ENCODE peak calls at places on chromosomes 4 and X, in seven cellular contexts. A is PC-9, T is GM23248, V is HepG2, M is K562, U is PC-3, N is mammary epithelial cell. H is an unnamed sample.

GRCh38 chrX:85244411-85245210 is 820 bp downstream of the ZNF711 start:
- DNase-seq in N (peak), T (peak), V (no peak), A (no peak), U (no peak), M (peak), H (no peak)

GRCh38 chr4:185212566-185212965 is 3.2 kb downstream of the SNX25 start:
- DNase-seq in A (no peak), V (no peak), T (no peak), N (no peak), M (no peak), U (no peak), H (no peak)

GRCh38 chrX:12758291-12758690 is 32.9 kb upstream of the PRPS2 start:
- DNase-seq in M (no peak), T (peak), N (peak), A (no peak), U (no peak), V (no peak), H (no peak)

GRCh38 chrX:135060697-135061096 is 8.8 kb upstream of the RTL8A start:
- DNase-seq in V (no peak), N (no peak), U (no peak), A (no peak), M (no peak), T (no peak), H (no peak)

GRCh38 chr4:40183615-40184411 is 13.0 kb upstream of the RHOH start:
- DNase-seq in M (no peak), T (peak), A (no peak), V (no peak), N (peak), U (no peak), H (no peak)

GRCh38 chr4:12041828-12042227 is 613.1 kb upstream of the HS3ST1 start:
- DNase-seq in N (peak), V (no peak), T (no peak), A (no peak), M (no peak), U (no peak), H (no peak)

GRCh38 chr4:144289687-144290433 is 149.3 kb upstream of the GYPA start:
- DNase-seq in U (no peak), A (no peak), V (no peak), T (no peak), M (no peak), N (no peak), H (no peak)

GRCh38 chr4:141346144-141346543 is 125.4 kb downstream of the ZNF330 start:
- DNase-seq in N (peak), V (peak), U (peak), T (peak), A (no peak), M (peak), H (no peak)

GRCh38 chr4:113442821-113443220 is 318.7 kb downstream of the CAMK2D start:
- DNase-seq in N (no peak), U (no peak), A (no peak), T (no peak), M (no peak), V (no peak), H (no peak)

GRCh38 chrX:24207826-24208225 is 58.3 kb downstream of the ZFX start:
- DNase-seq in N (no peak), A (no peak), M (no peak), V (no peak), U (peak), T (peak), H (no peak)

GRCh38 chr4:26330186-26330787 is 9.5 kb downstream of the RBPJ start:
- DNase-seq in U (peak), V (peak), N (peak), M (peak), A (no peak), T (peak), H (no peak)

GRCh38 chr4:77158487-77158861 is 1.5 kb downstream of the CCNG2 start:
- DNase-seq in M (no peak), N (no peak), A (no peak), T (peak), U (peak), V (no peak), H (no peak)

GRCh38 chr4:74123065-74123728 is 24.2 kb upstream of the CXCL2 start:
- DNase-seq in V (peak), M (no peak), T (peak), U (peak), A (no peak), N (no peak), H (peak)

GRCh38 chrX:110284159-110284558 is 33.7 kb downstream of the AMMECR1 start:
- DNase-seq in N (peak), A (no peak), U (peak), V (no peak), M (no peak), T (peak), H (no peak)

GRCh38 chr4:4502694-4503311 is 39.0 kb downstream of the STX18 start:
- DNase-seq in N (no peak), V (no peak), M (peak), T (peak), U (no peak), A (no peak), H (no peak)

GRCh38 chr4:83112239-83112638 is 2.3 kb downstream of the PLAC8 start:
- DNase-seq in M (no peak), N (no peak), U (no peak), V (peak), A (no peak), T (no peak), H (no peak)

GRCh38 chrX:20066968-20067708 is 49.6 kb downstream of the MAP7D2 start:
- DNase-seq in U (peak), N (peak), A (peak), V (peak), T (peak), M (peak), H (no peak)

GRCh38 chr4:84389406-84389805 is 109.7 kb downstream of the NKX6-1 start:
- DNase-seq in V (no peak), N (no peak), A (no peak), T (peak), U (peak), M (no peak), H (no peak)

GRCh38 chr4:71607780-71608673 is 175.9 kb downstream of the GC start:
- DNase-seq in N (peak), T (peak), V (peak), U (peak), M (no peak), A (no peak), H (no peak)

GRCh38 chrX:12771445-12772069 is 19.7 kb upstream of the PRPS2 start:
- DNase-seq in M (peak), V (no peak), N (no peak), A (peak), U (peak), T (peak), H (no peak)

GRCh38 chr4:185358514-185359433 is 37.0 kb downstream of the LRP2BP start:
- DNase-seq in A (peak), U (peak), T (peak), V (peak), M (peak), N (no peak), H (no peak)

GRCh38 chr4:38891051-38891738 is 23.6 kb downstream of the FAM114A1 start:
- DNase-seq in M (no peak), V (no peak), A (no peak), N (no peak), T (no peak), U (no peak), H (no peak)

GRCh38 chr4:145739840-145740239 is 59.9 kb downstream of the C4orf51 start:
- DNase-seq in U (no peak), V (no peak), A (no peak), T (no peak), N (no peak), M (no peak), H (no peak)

GRCh38 chr4:26372525-26373172 is 51.8 kb downstream of the RBPJ start:
- DNase-seq in M (peak), U (peak), N (peak), A (peak), T (peak), V (peak), H (peak)

GRCh38 chr4:168098257-168098717 is 6.0 kb downstream of the ANXA10 start:
- DNase-seq in V (no peak), N (peak), U (peak), A (no peak), M (no peak), T (peak), H (no peak)

GRCh38 chrX:110692876-110693275 is 102.7 kb downstream of the CHRDL1 start:
- DNase-seq in T (no peak), M (no peak), N (no peak), V (no peak), A (no peak), U (no peak), H (no peak)

GRCh38 chrX:31679861-31680260 is 608.0 kb upstream of the FTHL17 start:
- DNase-seq in M (no peak), T (no peak), V (no peak), A (no peak), U (no peak), N (no peak), H (no peak)

GRCh38 chrX:68830486-68831404 is 1.9 kb downstream of the EFNB1 start:
- DNase-seq in T (no peak), V (no peak), N (no peak), M (no peak), A (no peak), U (peak), H (no peak)

DNA sequence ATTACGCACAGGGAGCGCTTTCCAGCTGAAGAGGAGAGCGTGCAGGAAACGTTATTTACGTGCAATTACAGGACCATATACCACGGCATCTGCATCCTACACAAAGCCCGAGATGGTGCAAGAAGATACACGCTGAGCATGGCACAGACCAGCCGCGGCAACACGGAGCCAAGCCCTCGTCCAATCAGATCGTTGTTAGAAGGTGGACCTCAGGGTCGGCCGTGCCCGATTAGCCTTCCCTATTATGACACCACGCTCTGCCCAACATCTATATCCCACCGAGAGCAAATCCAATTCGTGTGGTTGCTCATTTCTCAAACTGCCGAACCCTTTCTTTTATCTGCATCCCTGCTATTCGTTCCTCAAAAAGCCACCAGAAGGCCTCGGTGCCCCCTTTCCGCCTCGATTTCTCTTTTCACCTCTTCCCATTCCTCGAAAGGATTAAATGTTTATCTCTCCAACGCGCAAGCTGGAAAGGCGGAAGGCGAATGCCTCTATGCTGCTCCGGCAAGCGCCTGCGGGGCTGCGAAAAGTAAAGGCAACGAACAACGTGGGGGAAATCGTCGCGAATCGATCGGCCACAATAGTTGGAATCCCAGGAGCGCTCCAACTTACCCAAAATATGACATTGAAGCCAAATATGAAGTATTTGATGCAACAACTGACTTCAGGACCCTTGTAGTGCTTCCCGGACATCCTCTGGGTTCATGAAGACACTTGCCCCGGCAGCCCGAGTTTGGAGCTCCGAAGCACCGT is 702 bp downstream of the TSPAN5 start:
- DNase-seq in N (peak), V (no peak), A (peak), T (peak), U (peak), M (peak), H (no peak)
- H3K4me3 ChIP-seq in N (peak), V (peak), A (peak), T (peak), U (peak), M (peak), H (peak)

GRCh38 chr4:183444953-183445543 is 612 bp downstream of the CDKN2AIP start:
- DNase-seq in T (peak), N (no peak), V (no peak), A (no peak), U (peak), M (peak), H (no peak)
- TF ChIP-seq EZH2 in T (no peak), N (no peak), V (no peak), A (no peak), U (no peak), M (no peak), H (no peak)

DNA sequence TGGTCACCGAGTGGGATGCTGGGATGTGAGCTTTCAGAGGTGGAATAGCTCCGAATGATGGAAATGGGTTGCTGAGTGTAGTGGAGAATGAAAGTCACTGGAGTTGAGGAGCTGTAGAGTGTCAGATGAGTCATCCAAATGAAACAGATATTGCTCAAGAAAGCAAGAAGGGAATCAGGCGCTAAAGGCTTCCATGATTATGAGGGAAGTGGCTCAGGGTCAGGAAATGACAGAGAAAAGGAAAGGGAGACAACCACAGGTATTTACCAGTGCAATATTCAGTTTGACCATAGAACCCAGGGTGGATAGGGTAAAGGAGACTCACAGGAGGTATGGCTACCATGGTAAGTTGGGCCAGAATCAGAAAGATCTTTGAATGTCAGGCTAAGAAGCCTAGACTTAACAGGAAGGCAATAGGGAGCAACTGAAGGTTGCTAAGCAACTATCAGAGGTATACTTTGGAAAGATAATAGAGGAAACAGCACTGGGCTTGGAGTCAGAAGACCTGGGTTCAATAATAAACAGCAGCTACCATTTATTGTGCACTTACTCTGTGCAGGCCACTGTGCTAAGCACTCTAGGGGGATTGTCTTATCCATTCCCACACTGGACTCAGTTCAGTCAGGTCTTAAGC is 11.7 kb downstream of the LAS1L start:
- DNase-seq in V (no peak), U (peak), A (no peak), N (peak), M (no peak), T (peak), H (no peak)
- H3K27ac ChIP-seq in V (no peak), U (no peak), A (no peak), N (no peak), M (no peak), T (peak), H (no peak)

GRCh38 chr4:169791527-169792156 is 33.9 kb upstream of the HPF1 start:
- DNase-seq in A (peak), M (peak), T (peak), U (peak), V (peak), N (peak), H (peak)
- H3K4me3 ChIP-seq in A (peak), M (no peak), T (peak), U (peak), V (peak), N (peak), H (peak)

H was measured in SK-N-MC.